ENCODE peak calls at places on chromosomes 6 and 20, in ten cellular contexts. P is small intestine; H is keratinocyte; Y is ovary; D is prostate gland; A is breast epithelium; M is cardiac muscle cell; U is stomach; S is CD8-positive, alpha-beta T cell; Z is naive thymus-derived CD4-positive, alpha-beta T cell. O is an unnamed sample.

GRCh38 chr6:27864906-27865883 is 47.0 kb downstream of the OR2B2 start:
- DNase-seq in P (peak; percentile 98), H (peak; percentile 91), Y (peak; percentile 33), D (peak; percentile 80), A (peak; percentile 70), M (peak; percentile 72), U (peak; percentile 61), S (peak; percentile 37), Z (peak; percentile 88), O (peak; percentile 35)

GRCh38 chr20:50633361-50633760 is 58.0 kb downstream of the RIPOR3 start:
- DNase-seq in P (no peak), H (no peak), Y (no peak), D (no peak), A (no peak), M (peak; percentile 32), U (no peak), S (no peak), Z (no peak), O (no peak)

GRCh38 chr6:38524436-38525145 is 115.1 kb downstream of the BTBD9 start:
- DNase-seq in P (no peak), H (no peak), Y (no peak), D (no peak), A (no peak), M (no peak), U (no peak), S (no peak), Z (no peak), O (no peak)

GRCh38 chr6:85428486-85428885 is 21.4 kb upstream of the NT5E start:
- DNase-seq in P (no peak), H (no peak), Y (no peak), D (no peak), A (no peak), M (no peak), U (no peak), S (no peak), Z (no peak), O (no peak)

GRCh38 chr20:50029697-50030428 is 47.1 kb downstream of the SNAI1 start:
- DNase-seq in P (no peak), H (no peak), Y (peak; percentile 56), D (no peak), A (no peak), M (no peak), U (peak; percentile 36), S (no peak), Z (no peak), O (no peak)

GRCh38 chr6:99026135-99026534 is 78.4 kb upstream of the FBXL4 start:
- DNase-seq in P (no peak), H (no peak), Y (no peak), D (no peak), A (no peak), M (no peak), U (no peak), S (no peak), Z (no peak), O (no peak)

GRCh38 chr20:45934046-45934586 is 367 bp upstream of the PCIF1 start:
- DNase-seq in P (peak; percentile 46), H (no peak), Y (peak; percentile 76), D (peak; percentile 53), A (peak; percentile 45), M (peak; percentile 68), U (peak; percentile 50), S (no peak), Z (no peak), O (no peak)

GRCh38 chr6:93139408-93140081 is 279.8 kb downstream of the EPHA7 start:
- DNase-seq in P (no peak), H (no peak), Y (no peak), D (no peak), A (no peak), M (no peak), U (no peak), S (no peak), Z (no peak), O (no peak)

GRCh38 chr6:135922746-135923145 is 71.2 kb downstream of the PDE7B start:
- DNase-seq in P (no peak), H (no peak), Y (no peak), D (no peak), A (no peak), M (no peak), U (no peak), S (no peak), Z (no peak), O (no peak)

GRCh38 chr6:135921176-135921575 is 69.7 kb downstream of the PDE7B start:
- DNase-seq in P (no peak), H (no peak), Y (no peak), D (no peak), A (no peak), M (no peak), U (no peak), S (no peak), Z (no peak), O (no peak)

GRCh38 chr6:135920689-135921088 is 69.2 kb downstream of the PDE7B start:
- DNase-seq in P (no peak), H (no peak), Y (no peak), D (no peak), A (no peak), M (no peak), U (no peak), S (no peak), Z (no peak), O (no peak)

GRCh38 chr6:135919026-135919425 is 67.5 kb downstream of the PDE7B start:
- DNase-seq in P (no peak), H (no peak), Y (no peak), D (no peak), A (no peak), M (no peak), U (no peak), S (no peak), Z (no peak), O (no peak)

DNA sequence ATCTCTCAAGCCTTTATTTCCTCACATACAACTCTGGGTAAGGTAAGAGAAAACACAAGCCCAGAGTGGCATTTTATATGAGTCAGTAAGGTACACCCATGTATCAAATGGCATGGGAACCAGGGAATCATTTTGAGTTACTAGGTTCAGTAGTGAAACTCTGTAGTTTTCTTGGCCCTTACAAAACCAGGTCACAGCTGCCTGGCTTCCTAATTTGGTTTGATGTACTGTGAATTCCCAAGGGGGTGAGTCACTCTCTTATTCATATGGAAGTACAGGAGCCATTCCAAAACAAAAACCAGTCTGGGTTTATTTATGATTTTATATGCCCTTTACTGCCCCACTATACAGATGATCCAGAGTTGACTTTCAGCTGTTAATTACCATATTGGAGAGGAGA is 70.7 kb downstream of the PDE7B start:
- DNase-seq in P (no peak), H (peak; percentile 52), Y (no peak), D (peak; percentile 9), A (no peak), M (no peak), U (no peak), S (no peak), Z (no peak), O (no peak)
- H3K4me3 ChIP-seq in P (no peak overlapping the region), H (no peak overlapping the region), Y (no peak overlapping the region), D (no peak overlapping the region), A (no peak overlapping the region), M (no peak overlapping the region), U (no peak overlapping the region), S (no peak overlapping the region), Z (no peak overlapping the region), O (no peak overlapping the region)

GRCh38 chr6:73520688-73521350 is at the start of gene EEF1A1:
- DNase-seq in P (no peak), H (peak; percentile 95), Y (peak; percentile 99), D (peak; percentile 100), A (peak; percentile 99), M (peak; percentile 100), U (peak; percentile 99), S (peak; percentile 98), Z (peak; percentile 99), O (peak; percentile 99)

GRCh38 chr6:73516712-73517489 is 3.9 kb downstream of the EEF1A1 start:
- DNase-seq in P (no peak), H (no peak), Y (no peak), D (no peak), A (no peak), M (no peak), U (no peak), S (no peak), Z (no peak), O (no peak)

GRCh38 chr6:73521351-73522254 is 771 bp upstream of the EEF1A1 start:
- DNase-seq in P (peak; percentile 100), H (no peak), Y (peak; percentile 82), D (no peak), A (no peak), M (peak; percentile 77), U (no peak), S (peak; percentile 61), Z (no peak), O (peak; percentile 76)

GRCh38 chr6:73523434-73524123 is 2.7 kb upstream of the EEF1A1 start:
- DNase-seq in P (peak; percentile 88), H (no peak), Y (peak; percentile 57), D (peak; percentile 59), A (peak; percentile 49), M (no peak), U (peak; percentile 75), S (peak; percentile 62), Z (peak; percentile 70), O (peak; percentile 40)

GRCh38 chr6:73519943-73520687 is 717 bp downstream of the EEF1A1 start:
- DNase-seq in P (peak; percentile 88), H (peak; percentile 78), Y (peak; percentile 65), D (peak; percentile 47), A (peak; percentile 68), M (peak; percentile 74), U (peak; percentile 73), S (peak; percentile 60), Z (peak; percentile 57), O (no peak)
- H3K36me3 ChIP-seq in P (peaks cover 4% of the 10 kb centered on the region), H (peaks cover 39% of the 10 kb centered on the region), Y (no peaks in the 10 kb centered on the region), D (no peaks in the 10 kb centered on the region), A (no peaks in the 10 kb centered on the region), M (peaks cover 28% of the 10 kb centered on the region), U (peaks cover 46% of the 10 kb centered on the region), S (peaks cover 40% of the 10 kb centered on the region), Z (peaks cover 12% of the 10 kb centered on the region), O (peaks cover 50% of the 10 kb centered on the region)

GRCh38 chr20:53741726-53742028 is 148.0 kb upstream of the ZNF217 start:
- DNase-seq in P (no peak), H (no peak), Y (no peak), D (no peak), A (no peak), M (no peak), U (no peak), S (no peak), Z (no peak), O (no peak)

GRCh38 chr20:53738945-53739798 is 145.5 kb upstream of the ZNF217 start:
- DNase-seq in P (peak; percentile 46), H (no peak), Y (no peak), D (no peak), A (no peak), M (no peak), U (no peak), S (no peak), Z (no peak), O (no peak)

GRCh38 chr20:53738039-53738944 is 144.7 kb upstream of the ZNF217 start:
- DNase-seq in P (peak; percentile 92), H (no peak), Y (peak; percentile 22), D (peak; percentile 94), A (peak; percentile 70), M (peak; percentile 86), U (peak; percentile 85), S (no peak), Z (no peak), O (no peak)

GRCh38 chr20:53737404-53738038 is 143.9 kb upstream of the ZNF217 start:
- DNase-seq in P (peak; percentile 40), H (no peak), Y (no peak), D (no peak), A (no peak), M (no peak), U (no peak), S (no peak), Z (no peak), O (no peak)

GRCh38 chr20:53739799-53740785 is 146.5 kb upstream of the ZNF217 start:
- DNase-seq in P (peak; percentile 69), H (no peak), Y (no peak), D (no peak), A (no peak), M (peak; percentile 3), U (no peak), S (no peak), Z (no peak), O (no peak)
- H3K27ac ChIP-seq in P (peak overlapping the region; percentile 87), H (peak overlapping the region; percentile 94), Y (no peak overlapping the region), D (peak overlapping the region; percentile 82), A (peak overlapping the region; percentile 85), M (peak overlapping the region; percentile 94), U (peak overlapping the region; percentile 77), S (peak overlapping the region; percentile 5), Z (peak overlapping the region; percentile 70), O (peak overlapping the region; percentile 78)

DNA sequence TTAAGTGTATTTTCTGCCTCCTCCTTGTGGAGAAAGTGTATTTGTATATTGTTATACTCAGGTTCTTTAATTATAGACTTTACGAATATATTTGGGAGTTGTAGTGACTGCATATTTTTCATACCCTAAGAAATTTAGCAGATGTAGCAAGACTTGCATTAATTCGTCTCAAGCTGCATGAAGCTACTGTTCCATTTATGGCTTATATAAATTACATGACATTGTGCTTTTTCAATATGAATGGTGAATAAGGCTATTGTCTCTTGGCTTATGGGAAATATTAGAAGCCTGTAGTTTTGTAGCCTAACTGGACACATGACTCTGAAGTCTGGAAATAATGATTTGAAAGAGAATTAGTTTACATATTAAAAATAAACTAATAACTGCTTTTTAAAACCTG is 2.4 kb downstream of the ADGRG6 start:
- DNase-seq in P (no peak), H (no peak), Y (no peak), D (no peak), A (no peak), M (no peak), U (no peak), S (no peak), Z (no peak), O (no peak)
- H3K4me3 ChIP-seq in P (no peak overlapping the region), H (peak overlapping the region; percentile 29), Y (no peak overlapping the region), D (no peak overlapping the region), A (no peak overlapping the region), M (no peak overlapping the region), U (no peak overlapping the region), S (no peak overlapping the region), Z (no peak overlapping the region), O (no peak overlapping the region)